ENCODE peak calls at places on chromosomes 4 and X, in nine cellular contexts. U, G, N, F, D, S, V, W and O are unnamed samples. For H3K27me3, the result is how much of the 10 kb centered on the place peaks cover.

GRCh38 chr4:182206916-182207315 is 36.3 kb upstream of the TENM3 start:
- DNase-seq in U (no peak), G (no peak), N (no peak), F (peak), D (no peak), S (no peak), V (no peak), W (no peak), O (no peak)

GRCh38 chrX:101485212-101486064 is at the start of gene ARMCX4:
- DNase-seq in U (peak), G (no peak), N (peak), F (peak), D (peak), S (peak), V (peak), W (peak), O (peak)

GRCh38 chr4:97656034-97656720 is 487.1 kb downstream of the STPG2 start:
- DNase-seq in U (no peak), G (no peak), N (no peak), F (peak), D (no peak), S (no peak), V (no peak), W (peak), O (no peak)

GRCh38 chrX:152937236-152937635 is 39.4 kb downstream of the ZNF185 start:
- DNase-seq in U (no peak), G (peak), N (no peak), F (no peak), D (no peak), S (no peak), V (no peak), W (no peak), O (no peak)

GRCh38 chr4:7280906-7281305 is 88.6 kb downstream of the SORCS2 start:
- DNase-seq in U (peak), G (no peak), N (no peak), F (no peak), D (no peak), S (no peak), V (no peak), W (peak), O (no peak)

GRCh38 chrX:45771114-45771513 is 570.4 kb upstream of the DIPK2B start:
- DNase-seq in U (peak), G (no peak), N (no peak), F (peak), D (no peak), S (no peak), V (peak), W (peak), O (peak)

GRCh38 chr4:151668687-151669402 is 92.0 kb downstream of the GATB start:
- DNase-seq in U (peak), G (no peak), N (no peak), F (peak), D (no peak), S (no peak), V (no peak), W (peak), O (no peak)

GRCh38 chrX:153687121-153688039 is at the start of gene SLC6A8:
- DNase-seq in U (peak), G (no peak), N (peak), F (peak), D (peak), S (peak), V (peak), W (peak), O (peak)

GRCh38 chr4:159010563-159011260 is 92.2 kb upstream of the RAPGEF2 start:
- DNase-seq in U (peak), G (no peak), N (no peak), F (peak), D (peak), S (no peak), V (peak), W (peak), O (peak)

GRCh38 chr4:74996996-74997395 is 64.1 kb downstream of the PARM1 start:
- DNase-seq in U (no peak), G (no peak), N (no peak), F (no peak), D (no peak), S (no peak), V (no peak), W (peak), O (no peak)

GRCh38 chrX:103220511-103221406 is 5.9 kb downstream of the BEX4 start:
- DNase-seq in U (no peak), G (peak), N (no peak), F (no peak), D (peak), S (no peak), V (no peak), W (no peak), O (no peak)

GRCh38 chr4:112170451-112170993 is 25.3 kb downstream of the FAM241A start:
- DNase-seq in U (peak), G (no peak), N (no peak), F (peak), D (no peak), S (no peak), V (no peak), W (peak), O (no peak)

GRCh38 chr4:137367608-137368007 is 164.7 kb downstream of the PCDH18 start:
- DNase-seq in U (peak), G (no peak), N (no peak), F (peak), D (no peak), S (no peak), V (no peak), W (peak), O (no peak)

GRCh38 chr4:40719008-40719623 is 30.6 kb upstream of the NSUN7 start:
- DNase-seq in U (peak), G (no peak), N (no peak), F (peak), D (no peak), S (no peak), V (no peak), W (peak), O (no peak)

GRCh38 chr4:111510535-111510934 is 634.7 kb upstream of the FAM241A start:
- DNase-seq in U (peak), G (no peak), N (no peak), F (no peak), D (no peak), S (no peak), V (no peak), W (no peak), O (no peak)

GRCh38 chrX:3711331-3711917 is 2.0 kb downstream of the PRKX start:
- DNase-seq in U (no peak), G (peak), N (no peak), F (no peak), D (no peak), S (no peak), V (no peak), W (no peak), O (peak)

GRCh38 chr4:109302366-109303140 is at the start of gene COL25A1:
- DNase-seq in U (peak), G (peak), N (peak), F (peak), D (peak), S (peak), V (peak), W (no peak), O (peak)

GRCh38 chr4:35189988-35190613 is 1054.2 kb downstream of the ARAP2 start:
- DNase-seq in U (no peak), G (no peak), N (no peak), F (no peak), D (no peak), S (no peak), V (no peak), W (no peak), O (no peak)

GRCh38 chr4:106708604-106708876 is 327.6 kb downstream of the DKK2 start:
- DNase-seq in U (no peak), G (no peak), N (no peak), F (no peak), D (no peak), S (no peak), V (no peak), W (no peak), O (no peak)

GRCh38 chr4:152106781-152107321 is 346.0 kb upstream of the GATB start:
- DNase-seq in U (no peak), G (no peak), N (no peak), F (peak), D (no peak), S (no peak), V (no peak), W (no peak), O (no peak)

GRCh38 chr4:6253111-6253510 is 16.5 kb upstream of the WFS1 start:
- DNase-seq in U (no peak), G (peak), N (no peak), F (no peak), D (peak), S (no peak), V (no peak), W (no peak), O (no peak)
- H3K27me3 ChIP-seq in U (under half), G (under half), N (under half), F (under half), D (under half), S (under half), V (half or more), W (under half), O (under half)

GRCh38 chrX:2391869-2392606 is 108.7 kb downstream of the DHRSX start:
- DNase-seq in U (peak), G (no peak), N (peak), F (peak), D (no peak), S (no peak), V (no peak), W (peak), O (no peak)
- TF ChIP-seq CTCF in U (no peak), G (no peak), N (no peak), F (peak), D (no peak), S (no peak), V (no peak), W (peak), O (no peak)

DNA sequence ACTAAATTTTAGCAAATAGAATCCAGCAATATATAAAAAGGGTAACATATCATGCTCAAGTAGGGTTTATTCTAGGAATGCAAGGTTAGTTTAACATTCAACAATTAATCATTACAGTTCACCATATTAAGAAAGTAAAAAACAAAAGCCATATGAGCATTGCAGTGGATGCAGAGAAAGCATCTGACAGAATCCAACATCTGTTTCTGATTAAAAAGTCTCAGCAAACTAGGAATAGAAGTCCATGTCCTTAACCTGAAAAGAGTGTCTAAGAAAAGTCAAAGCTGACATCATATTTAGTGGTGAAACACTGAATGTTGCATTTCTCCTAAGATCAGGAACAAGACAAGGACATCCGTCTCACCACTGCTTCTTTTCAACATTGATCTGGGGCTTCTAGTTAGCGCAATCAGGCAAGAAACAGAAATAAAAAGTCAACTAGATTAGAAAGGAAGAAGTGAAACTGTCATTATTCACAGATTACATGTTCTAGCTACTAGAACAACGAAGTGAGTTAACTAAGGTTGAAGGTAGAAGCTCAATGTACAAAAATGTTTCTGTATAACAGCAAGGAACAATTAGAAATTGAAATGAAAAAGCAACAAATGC is 49.3 kb downstream of the MRPL1 start:
- DNase-seq in U (peak), G (no peak), N (no peak), F (peak), D (no peak), S (no peak), V (no peak), W (no peak), O (no peak)
- H3K27ac ChIP-seq in U (no peak), G (no peak), N (no peak), F (no peak), D (no peak), S (no peak), V (no peak), W (no peak), O (no peak)

GRCh38 chrX:25596881-25597280 is 541.3 kb upstream of the MAGEB18 start:
- DNase-seq in U (no peak), G (no peak), N (no peak), F (peak), D (no peak), S (no peak), V (no peak), W (no peak), O (no peak)

GRCh38 chrX:25601323-25601722 is 536.8 kb upstream of the MAGEB18 start:
- DNase-seq in U (no peak), G (no peak), N (no peak), F (no peak), D (no peak), S (no peak), V (no peak), W (no peak), O (no peak)

GRCh38 chrX:25599061-25599460 is 539.1 kb upstream of the MAGEB18 start:
- DNase-seq in U (no peak), G (no peak), N (no peak), F (peak), D (no peak), S (no peak), V (no peak), W (no peak), O (no peak)

GRCh38 chrX:25600776-25601175 is 537.4 kb upstream of the MAGEB18 start:
- DNase-seq in U (peak), G (no peak), N (no peak), F (peak), D (no peak), S (no peak), V (no peak), W (no peak), O (no peak)

GRCh38 chrX:25597561-25597960 is 540.6 kb upstream of the MAGEB18 start:
- DNase-seq in U (no peak), G (no peak), N (no peak), F (peak), D (no peak), S (no peak), V (no peak), W (no peak), O (no peak)
- H3K27me3 ChIP-seq in U (under half), G (under half), N (under half), F (under half), D (under half), S (under half), V (under half), W (under half), O (under half)

GRCh38 chr4:71639380-71639779 is 144.5 kb downstream of the GC start:
- DNase-seq in U (no peak), G (no peak), N (peak), F (no peak), D (no peak), S (no peak), V (no peak), W (no peak), O (no peak)
- TF ChIP-seq CTCF in U (no peak), G (no peak), N (no peak), F (no peak), D (no peak), S (no peak), V (no peak), W (no peak), O (no peak)